ENCODE peak calls at places on chromosomes 16 and 17, in seven cellular contexts. Q, T, K, H, V, E and G are unnamed samples.

GRCh38 chr17:4509923-4510614 is 11.4 kb downstream of the SPNS2 start:
- DNase-seq in Q (no peak), E (peak), V (no peak), H (no peak), T (no peak), K (no peak), G (no peak)

GRCh38 chr17:68299817-68300216 is 8.5 kb downstream of the ARSG start:
- DNase-seq in E (no peak), K (no peak), V (no peak), Q (no peak), H (no peak), T (no peak), G (no peak)

GRCh38 chr17:78172284-78173024 is 4.1 kb downstream of the SYNGR2 start:
- DNase-seq in H (peak), K (no peak), Q (peak), E (no peak), T (no peak), V (peak), G (no peak)

GRCh38 chr16:51762081-51762995 is 611.3 kb upstream of the SALL1 start:
- DNase-seq in V (peak), E (peak), K (peak), Q (peak), T (no peak), H (peak), G (peak)

GRCh38 chr17:2784864-2785263 is 11.4 kb upstream of the RAP1GAP2 start:
- DNase-seq in K (no peak), Q (no peak), T (no peak), V (no peak), E (no peak), H (no peak), G (no peak)

GRCh38 chr16:21654881-21655280 is 2.5 kb upstream of the IGSF6 start:
- DNase-seq in H (no peak), Q (no peak), E (no peak), K (no peak), T (no peak), V (no peak), G (no peak)

GRCh38 chr16:57134982-57135381 is 42.6 kb downstream of the CPNE2 start:
- DNase-seq in Q (peak), E (no peak), V (no peak), H (peak), K (no peak), T (no peak), G (no peak)

GRCh38 chr16:24011237-24011636 is 175.5 kb downstream of the PRKCB start:
- DNase-seq in T (no peak), V (no peak), E (no peak), K (no peak), Q (no peak), H (no peak), G (no peak)

GRCh38 chr17:29143894-29144293 is 36.3 kb downstream of the MYO18A start:
- DNase-seq in H (peak), K (no peak), V (no peak), E (no peak), T (no peak), Q (no peak), G (peak)

GRCh38 chr16:48381201-48381600 is 4.0 kb downstream of the SIAH1 start:
- DNase-seq in T (no peak), H (no peak), K (no peak), E (no peak), V (peak), Q (no peak), G (no peak)

GRCh38 chr17:8918811-8919210 is 46.7 kb downstream of the PIK3R5 start:
- DNase-seq in V (peak), K (no peak), Q (no peak), E (no peak), T (no peak), H (no peak), G (no peak)